ENCODE peak calls at places on chromosomes 16 and 17, in five cellular contexts. Y is left cardiac atrium, Q is lung, C is putamen, X is H54. G is an unnamed sample.

GRCh38 chr17:40319651-40320550 is 10.9 kb downstream of the RARA start:
- DNase-seq in Y (no peak), Q (peak; percentile 40), C (no peak), X (no peak), G (peak; percentile 23)

GRCh38 chr17:75764711-75765421 is at the start of gene GALK1:
- DNase-seq in Y (peak; percentile 86), Q (peak; percentile 78), C (peak; percentile 64), X (peak; percentile 93), G (no peak)

GRCh38 chr16:29012913-29013641 is 28.2 kb downstream of the LAT start:
- DNase-seq in Y (no peak), Q (no peak), C (no peak), X (no peak), G (no peak)

GRCh38 chr17:72297326-72298115 is 176.7 kb downstream of the SOX9 start:
- DNase-seq in Y (peak; percentile 49), Q (no peak), C (peak; percentile 20), X (peak; percentile 57), G (peak; percentile 32)

GRCh38 chr16:2507052-2507678 is 6.6 kb upstream of the ATP6V0C start:
- DNase-seq in Y (no peak), Q (no peak), C (no peak), X (no peak), G (no peak)

GRCh38 chr17:42139093-42139492 is 15.7 kb downstream of the RAB5C start:
- DNase-seq in Y (no peak), Q (no peak), C (no peak), X (no peak), G (no peak)

GRCh38 chr16:4763791-4764190 is 3.2 kb downstream of the ZNF500 start:
- DNase-seq in Y (no peak), Q (no peak), C (no peak), X (no peak), G (no peak)

GRCh38 chr16:56549744-56550385 is 15.0 kb upstream of the MT4 start:
- DNase-seq in Y (no peak), Q (no peak), C (no peak), X (no peak), G (no peak)

GRCh38 chr16:85352221-85352620 is 239.9 kb upstream of the CIBAR2 start:
- DNase-seq in Y (no peak), Q (no peak), C (no peak), X (no peak), G (no peak)

G was measured in H4.